ENCODE peak calls at places on chromosome 2, in ten cellular contexts. Q is iris pigment epithelial cell; O is islet precursor cell; D is stimulated activated CD4-positive, alpha-beta T cell treated with anti-CD3 and anti-CD28 coated beads, Interleukin-1b, Interleukin-23, amount 100 ng/mL, for 4 hours; Y is GDM1; I is neural progenitor cell; S is H7; X is sigmoid colon; V is HTR-8/SVneo; H is GM12865. Z is an unnamed sample.

GRCh38 chr2:30716117-30716900 is 90.9 kb downstream of the CAPN13 start:
- DNase-seq in V (no peak), D (no peak), I (no peak), S (no peak), Y (no peak), X (peak), Q (no peak), H (no peak), O (no peak), Z (no peak)

GRCh38 chr2:51084750-51085149 is 52.8 kb upstream of the NRXN1 start:
- DNase-seq in S (peak), Q (no peak), V (no peak), X (no peak), Y (no peak), O (no peak), D (no peak), H (no peak), I (peak), Z (no peak)

GRCh38 chr2:43133336-43133707 is 93.1 kb downstream of the ZFP36L2 start:
- DNase-seq in V (no peak), S (peak), Q (no peak), I (no peak), H (no peak), Y (no peak), O (no peak), X (no peak), D (no peak), Z (no peak)

GRCh38 chr2:231369580-231370428 is 25.7 kb upstream of the B3GNT7 start:
- DNase-seq in D (no peak), O (peak), Q (no peak), Y (no peak), H (no peak), X (no peak), S (peak), V (no peak), I (no peak), Z (no peak)

GRCh38 chr2:133422946-133423345 is 145.3 kb downstream of the NCKAP5 start:
- DNase-seq in I (no peak), D (no peak), O (no peak), Y (no peak), V (no peak), X (no peak), H (no peak), Q (peak), S (no peak), Z (no peak)

GRCh38 chr2:71801969-71802368 is 345.7 kb downstream of the CYP26B1 start:
- DNase-seq in D (no peak), O (peak), V (peak), Y (no peak), I (peak), Q (peak), X (peak), H (peak), S (peak), Z (peak)

GRCh38 chr2:240287011-240287410 is 146.6 kb upstream of the OTOS start:
- DNase-seq in Y (no peak), D (no peak), I (no peak), X (no peak), Q (no peak), H (no peak), V (no peak), S (peak), O (peak), Z (no peak)

GRCh38 chr2:96202152-96202856 is 6.3 kb downstream of the STARD7 start:
- DNase-seq in Q (peak), V (no peak), D (no peak), I (no peak), S (no peak), O (no peak), Y (no peak), H (no peak), X (no peak), Z (no peak)

GRCh38 chr2:7972670-7973069 is 709.2 kb upstream of the ID2 start:
- DNase-seq in I (peak), V (no peak), O (no peak), H (no peak), D (no peak), Q (no peak), X (no peak), Y (no peak), S (peak), Z (peak)

GRCh38 chr2:42971381-42971780 is 179.0 kb upstream of the HAAO start:
- DNase-seq in Y (no peak), S (no peak), D (no peak), H (no peak), I (no peak), O (no peak), X (peak), Q (no peak), V (no peak), Z (no peak)

GRCh38 chr2:231769170-231770136 is 11.6 kb downstream of the PDE6D start:
- DNase-seq in X (no peak), H (peak), D (no peak), Y (no peak), V (no peak), O (no peak), Q (no peak), I (no peak), S (no peak), Z (no peak)

GRCh38 chr2:78476619-78477229 is 548.8 kb upstream of the REG3G start:
- DNase-seq in D (no peak), V (no peak), S (no peak), Q (no peak), X (no peak), O (no peak), I (no peak), Y (no peak), H (no peak), Z (no peak)

GRCh38 chr2:120861576-120862191 is 126.0 kb downstream of the GLI2 start:
- DNase-seq in Q (peak), H (no peak), X (no peak), D (no peak), S (no peak), O (peak), I (peak), V (no peak), Y (no peak), Z (no peak)

GRCh38 chr2:69116438-69116837 is 103.5 kb downstream of the ANTXR1 start:
- DNase-seq in V (no peak), O (no peak), I (no peak), S (no peak), X (no peak), Q (no peak), Y (no peak), D (no peak), H (no peak), Z (no peak)

GRCh38 chr2:107745100-107745499 is 81.6 kb upstream of the RGPD4 start:
- DNase-seq in O (no peak), X (no peak), V (no peak), Y (no peak), H (no peak), S (no peak), I (no peak), D (no peak), Q (no peak), Z (no peak)

GRCh38 chr2:150234787-150235512 is 252.5 kb downstream of the RND3 start:
- DNase-seq in Y (no peak), O (no peak), D (no peak), S (no peak), I (no peak), Q (peak), X (no peak), V (peak), H (no peak), Z (no peak)

GRCh38 chr2:9770308-9771100 is 72.8 kb upstream of the TAF1B start:
- DNase-seq in I (peak), H (peak), Y (no peak), X (peak), S (peak), D (peak), O (peak), V (peak), Q (peak), Z (peak)

GRCh38 chr2:237156131-237156856 is 70.6 kb downstream of the COPS8 start:
- DNase-seq in Q (peak), H (peak), I (no peak), Y (peak), X (peak), S (peak), V (peak), O (no peak), D (peak), Z (no peak)

GRCh38 chr2:26344581-26345283 is 1.2 kb upstream of the SELENOI start:
- DNase-seq in Q (peak), I (peak), D (peak), H (peak), V (no peak), X (no peak), Y (no peak), O (peak), S (no peak), Z (no peak)

GRCh38 chr2:24021122-24021998 is 11.5 kb downstream of the MFSD2B start:
- DNase-seq in S (peak), I (peak), X (no peak), D (no peak), Q (no peak), V (no peak), O (peak), H (peak), Y (no peak), Z (no peak)

GRCh38 chr2:72935611-72935957 is 18.3 kb downstream of the EMX1 start:
- DNase-seq in X (no peak), V (no peak), D (no peak), Y (no peak), O (no peak), Q (no peak), H (no peak), S (no peak), I (no peak), Z (no peak)

GRCh38 chr2:225337183-225337582 is 62.3 kb upstream of the NYAP2 start:
- DNase-seq in I (peak), S (no peak), Q (peak), X (no peak), D (no peak), O (no peak), H (no peak), V (peak), Y (no peak), Z (no peak)

GRCh38 chr2:71578665-71579371 is 125.5 kb downstream of the DYSF start:
- DNase-seq in H (no peak), Y (no peak), Q (no peak), D (no peak), I (no peak), O (no peak), X (peak), V (no peak), S (no peak), Z (no peak)

GRCh38 chr2:219331560-219332213 is 857 bp downstream of the RESP18 start:
- DNase-seq in S (peak), I (peak), V (no peak), D (peak), Q (peak), Y (no peak), X (no peak), H (no peak), O (peak), Z (no peak)

GRCh38 chr2:128645631-128646030 is 327.0 kb upstream of the HS6ST1 start:
- DNase-seq in O (peak), Q (no peak), Y (no peak), S (no peak), H (no peak), X (no peak), D (no peak), V (no peak), I (no peak), Z (no peak)

GRCh38 chr2:157692768-157693167 is 64.1 kb upstream of the ACVR1C start:
- DNase-seq in V (peak), O (peak), S (no peak), D (no peak), I (no peak), H (no peak), Q (peak), X (no peak), Y (no peak), Z (no peak)

GRCh38 chr2:164574931-164575330 is 46.4 kb downstream of the GRB14 start:
- DNase-seq in O (no peak), X (no peak), V (no peak), D (no peak), I (no peak), S (no peak), H (no peak), Y (no peak), Q (no peak), Z (no peak)

GRCh38 chr2:97702731-97703470 is 10.5 kb upstream of the ZAP70 start:
- DNase-seq in Q (no peak), X (no peak), O (no peak), S (no peak), Y (no peak), D (no peak), V (no peak), I (no peak), H (no peak), Z (no peak)

GRCh38 chr2:43414586-43415125 is 181.2 kb downstream of the THADA start:
- DNase-seq in Q (no peak), V (no peak), H (no peak), O (no peak), X (no peak), I (no peak), D (no peak), S (no peak), Y (no peak), Z (no peak)